ENCODE peak calls at places on chromosomes 13 and 19, in five cellular contexts. G, N, F, Y and P are unnamed samples.

GRCh38 chr13:66036024-66036614 is 1194.0 kb downstream of the PCDH9 start:
- DNase-seq in G (no peak), N (no peak), F (peak; percentile 69), Y (no peak), P (no peak)

GRCh38 chr19:54325194-54325621 is 12.2 kb upstream of the LILRA5 start:
- DNase-seq in G (no peak), N (no peak), F (peak; percentile 29), Y (peak; percentile 20), P (no peak)

GRCh38 chr19:54586397-54586796 is 7.0 kb upstream of the LILRA1 start:
- DNase-seq in G (no peak), N (no peak), F (no peak), Y (no peak), P (no peak)

GRCh38 chr13:52670726-52671125 is 18.1 kb downstream of the SUGT1 start:
- DNase-seq in G (no peak), N (no peak), F (no peak), Y (no peak), P (no peak)

GRCh38 chr13:96229356-96229755 is 139.4 kb downstream of the HS6ST3 start:
- DNase-seq in G (no peak), N (no peak), F (peak; percentile 14), Y (peak; percentile 42), P (no peak)

GRCh38 chr13:75391432-75392100 is 90.4 kb downstream of the TBC1D4 start:
- DNase-seq in G (no peak), N (no peak), F (no peak), Y (peak; percentile 10), P (no peak)

GRCh38 chr19:3041302-3041701 is 12.2 kb upstream of the TLE2 start:
- DNase-seq in G (no peak), N (no peak), F (no peak), Y (no peak), P (no peak)

GRCh38 chr19:32206065-32206464 is 139.3 kb upstream of the ZNF507 start:
- DNase-seq in G (no peak), N (no peak), F (no peak), Y (peak; percentile 9), P (no peak)

GRCh38 chr19:11375143-11375948 is 880 bp downstream of the SWSAP1 start:
- DNase-seq in G (peak; percentile 48), N (peak; percentile 75), F (no peak), Y (no peak), P (peak; percentile 85)

GRCh38 chr13:95676100-95676774 is 702 bp upstream of the DNAJC3 start:
- DNase-seq in G (peak; percentile 21), N (peak; percentile 40), F (peak; percentile 63), Y (peak; percentile 55), P (peak; percentile 57)

GRCh38 chr13:21663197-21663596 is 7.7 kb upstream of the FGF9 start:
- DNase-seq in G (no peak), N (no peak), F (no peak), Y (peak; percentile 42), P (no peak)

GRCh38 chr13:111460548-111461444 is 140.4 kb downstream of the TEX29 start:
- DNase-seq in G (no peak), N (no peak), F (peak; percentile 27), Y (peak; percentile 32), P (no peak)

GRCh38 chr13:97753942-97754670 is 199.4 kb upstream of the IPO5 start:
- DNase-seq in G (no peak), N (no peak), F (no peak), Y (no peak), P (no peak)

GRCh38 chr13:52022355-52022754 is 2.1 kb upstream of the UTP14C start:
- DNase-seq in G (no peak), N (no peak), F (no peak), Y (no peak), P (no peak)

GRCh38 chr13:25037057-25037813 is 58.7 kb upstream of the PABPC3 start:
- DNase-seq in G (peak; percentile 43), N (no peak), F (peak; percentile 69), Y (peak; percentile 40), P (no peak)

GRCh38 chr13:41428155-41428554 is 29.2 kb upstream of the RGCC start:
- DNase-seq in G (no peak), N (no peak), F (no peak), Y (no peak), P (no peak)

GRCh38 chr13:100341327-100341726 is 247.3 kb downstream of the GGACT start:
- DNase-seq in G (no peak), N (no peak), F (no peak), Y (no peak), P (no peak)